ENCODE peak calls at places on chromosome 19, in six cellular contexts. V, N, K, D, R and S are unnamed samples.

GRCh38 chr19:3441089-3441985 is 39.0 kb downstream of the SMIM24 start:
- DNase-seq in V (no peak), N (no peak), K (no peak), D (no peak), R (no peak), S (no peak)

GRCh38 chr19:55704494-55705245 is 29.6 kb downstream of the EPN1 start:
- DNase-seq in V (no peak), N (no peak), K (no peak), D (no peak), R (no peak), S (no peak)

GRCh38 chr19:4597975-4598671 is 38.6 kb upstream of the SEMA6B start:
- DNase-seq in V (peak), N (peak), K (peak), D (peak), R (no peak), S (no peak)

GRCh38 chr19:32674153-32674958 is 624 bp downstream of the ANKRD27 start:
- DNase-seq in V (no peak), N (no peak), K (no peak), D (no peak), R (peak), S (no peak)

GRCh38 chr19:2274937-2275535 is 6.9 kb downstream of the PEAK3 start:
- DNase-seq in V (peak), N (peak), K (peak), D (peak), R (peak), S (no peak)

GRCh38 chr19:54136864-54137113 is 773 bp upstream of the CNOT3 start:
- DNase-seq in V (no peak), N (no peak), K (no peak), D (no peak), R (no peak), S (no peak)

GRCh38 chr19:33522371-33522662 is 726 bp upstream of the PEPD start:
- DNase-seq in V (no peak), N (no peak), K (no peak), D (no peak), R (no peak), S (no peak)

GRCh38 chr19:48448563-48448962 is 2.8 kb downstream of the GRWD1 start:
- DNase-seq in V (no peak), N (no peak), K (no peak), D (no peak), R (no peak), S (no peak)

GRCh38 chr19:33234092-33234491 is 8.4 kb upstream of the SLC7A10 start:
- DNase-seq in V (no peak), N (no peak), K (no peak), D (no peak), R (no peak), S (no peak)

GRCh38 chr19:14383898-14384669 is 2.8 kb downstream of the ADGRE5 start:
- DNase-seq in V (peak), N (peak), K (peak), D (peak), R (no peak), S (peak)

GRCh38 chr19:8194528-8195275 is 14.5 kb upstream of the CERS4 start:
- DNase-seq in V (no peak), N (peak), K (no peak), D (no peak), R (no peak), S (peak)

GRCh38 chr19:43467730-43468129 is 2.3 kb upstream of the LYPD3 start:
- DNase-seq in V (peak), N (no peak), K (peak), D (peak), R (no peak), S (no peak)

GRCh38 chr19:55585658-55586339 is 5.2 kb upstream of the ZNF579 start:
- DNase-seq in V (no peak), N (no peak), K (peak), D (peak), R (peak), S (no peak)

GRCh38 chr19:17751103-17751911 is at the start of gene FCHO1:
- DNase-seq in V (no peak), N (peak), K (no peak), D (no peak), R (no peak), S (peak)

GRCh38 chr19:6765738-6766356 is 1.4 kb downstream of the SH2D3A start:
- DNase-seq in V (peak), N (no peak), K (peak), D (no peak), R (peak), S (no peak)

GRCh38 chr19:30245401-30246039 is 126.7 kb upstream of the ZNF536 start:
- DNase-seq in V (no peak), N (no peak), K (no peak), D (no peak), R (no peak), S (no peak)

GRCh38 chr19:31270897-31271568 is 78.2 kb downstream of the TSHZ3 start:
- DNase-seq in V (no peak), N (no peak), K (no peak), D (peak), R (peak), S (no peak)

GRCh38 chr19:41548954-41549688 is 26.8 kb upstream of the CEACAM21 start:
- DNase-seq in V (no peak), N (peak), K (no peak), D (no peak), R (no peak), S (peak)

GRCh38 chr19:38714354-38714778 is 29.9 kb downstream of the CAPN12 start:
- DNase-seq in V (no peak), N (no peak), K (no peak), D (no peak), R (no peak), S (no peak)

GRCh38 chr19:42057856-42058255 is 12.2 kb downstream of the GRIK5 start:
- DNase-seq in V (no peak), N (no peak), K (no peak), D (no peak), R (no peak), S (no peak)

GRCh38 chr19:29631450-29631849 is 25.4 kb downstream of the POP4 start:
- DNase-seq in V (no peak), N (no peak), K (no peak), D (no peak), R (no peak), S (no peak)

GRCh38 chr19:32387701-32388392 is 17.7 kb upstream of the DPY19L3 start:
- DNase-seq in V (no peak), N (no peak), K (peak), D (peak), R (no peak), S (no peak)

GRCh38 chr19:42122691-42123607 is 9.3 kb downstream of the POU2F2 start:
- DNase-seq in V (no peak), N (peak), K (no peak), D (peak), R (no peak), S (no peak)

GRCh38 chr19:7230826-7231225 is 63.4 kb downstream of the INSR start:
- DNase-seq in V (no peak), N (no peak), K (no peak), D (no peak), R (no peak), S (no peak)